ENCODE peak calls at places on chromosomes 1 and 21, in nine cellular contexts. Q, A, I, D, L, U, J, K and S are unnamed samples.

GRCh38 chr1:203187306-203188264 is 1.1 kb upstream of the CHI3L1 start:
- DNase-seq in Q (no peak), A (no peak), I (no peak), D (no peak), L (no peak), U (no peak), J (no peak), K (no peak), S (no peak)

GRCh38 chr1:30232288-30232899 is 491.0 kb downstream of the MATN1 start:
- DNase-seq in Q (no peak), A (no peak), I (no peak), D (no peak), L (no peak), U (no peak), J (no peak), K (peak), S (no peak)

GRCh38 chr1:74505889-74506288 is 6.5 kb downstream of the LRRC53 start:
- DNase-seq in Q (no peak), A (no peak), I (no peak), D (no peak), L (no peak), U (no peak), J (no peak), K (no peak), S (peak)

GRCh38 chr21:19553930-19554615 is 1150.5 kb upstream of the TMPRSS15 start:
- DNase-seq in Q (no peak), A (peak), I (no peak), D (no peak), L (no peak), U (no peak), J (no peak), K (no peak), S (no peak)

GRCh38 chr1:15426492-15427279 is 11.6 kb upstream of the CTRC start:
- DNase-seq in Q (no peak), A (peak), I (no peak), D (no peak), L (no peak), U (peak), J (no peak), K (no peak), S (no peak)

GRCh38 chr1:37561794-37562132 is 5.0 kb downstream of the DNALI1 start:
- DNase-seq in Q (no peak), A (peak), I (no peak), D (peak), L (no peak), U (no peak), J (no peak), K (peak), S (peak)

GRCh38 chr1:68384321-68384813 is 65.4 kb downstream of the RPE65 start:
- DNase-seq in Q (no peak), A (peak), I (no peak), D (no peak), L (peak), U (no peak), J (peak), K (peak), S (no peak)

GRCh38 chr1:2777428-2778219 is 23.9 kb downstream of the TTC34 start:
- DNase-seq in Q (peak), A (no peak), I (no peak), D (no peak), L (no peak), U (no peak), J (no peak), K (no peak), S (no peak)

GRCh38 chr1:32801096-32801713 is 16.0 kb downstream of the YARS1 start:
- DNase-seq in Q (no peak), A (peak), I (no peak), D (no peak), L (no peak), U (no peak), J (no peak), K (no peak), S (no peak)

GRCh38 chr1:43450251-43451070 is 3.3 kb downstream of the HYI start:
- DNase-seq in Q (no peak), A (no peak), I (no peak), D (no peak), L (no peak), U (no peak), J (no peak), K (no peak), S (no peak)

GRCh38 chr1:245094092-245094491 is 60.7 kb upstream of the KIF26B start:
- DNase-seq in Q (peak), A (no peak), I (no peak), D (no peak), L (no peak), U (no peak), J (no peak), K (no peak), S (no peak)

GRCh38 chr1:160522622-160523345 is at the start of gene SLAMF6:
- DNase-seq in Q (no peak), A (no peak), I (no peak), D (peak), L (no peak), U (no peak), J (no peak), K (peak), S (no peak)

GRCh38 chr1:177926201-177926600 is 43.7 kb downstream of the SEC16B start:
- DNase-seq in Q (no peak), A (no peak), I (no peak), D (no peak), L (no peak), U (no peak), J (no peak), K (no peak), S (no peak)

GRCh38 chr1:8992936-8993687 is 33.1 kb downstream of the SLC2A7 start:
- DNase-seq in Q (no peak), A (peak), I (no peak), D (no peak), L (no peak), U (no peak), J (no peak), K (no peak), S (no peak)

GRCh38 chr1:226816585-226816984 is 53.8 kb upstream of the PSEN2 start:
- DNase-seq in Q (no peak), A (peak), I (no peak), D (no peak), L (no peak), U (no peak), J (no peak), K (no peak), S (no peak)

GRCh38 chr1:229326601-229327000 is 16.2 kb downstream of the CCSAP start:
- DNase-seq in Q (no peak), A (no peak), I (no peak), D (no peak), L (no peak), U (no peak), J (no peak), K (no peak), S (no peak)

GRCh38 chr1:36231191-36231590 is 6.9 kb downstream of the THRAP3 start:
- DNase-seq in Q (no peak), A (no peak), I (no peak), D (no peak), L (no peak), U (peak), J (no peak), K (no peak), S (no peak)

GRCh38 chr1:233708416-233708815 is 94.5 kb downstream of the KCNK1 start:
- DNase-seq in Q (no peak), A (no peak), I (no peak), D (no peak), L (no peak), U (no peak), J (no peak), K (no peak), S (no peak)

GRCh38 chr1:77415585-77415984 is 133.8 kb downstream of the AK5 start:
- DNase-seq in Q (no peak), A (no peak), I (no peak), D (no peak), L (no peak), U (no peak), J (no peak), K (no peak), S (no peak)

GRCh38 chr1:57407941-57408340 is 15.9 kb downstream of the DAB1 start:
- DNase-seq in Q (no peak), A (no peak), I (no peak), D (no peak), L (no peak), U (no peak), J (no peak), K (no peak), S (no peak)

GRCh38 chr1:244052728-244053312 is 1.7 kb downstream of the ZBTB18 start:
- DNase-seq in Q (no peak), A (no peak), I (no peak), D (no peak), L (no peak), U (no peak), J (no peak), K (no peak), S (no peak)

GRCh38 chr1:65467536-65467935 is 47.1 kb downstream of the LEPR start:
- DNase-seq in Q (no peak), A (peak), I (peak), D (no peak), L (no peak), U (no peak), J (no peak), K (peak), S (peak)

GRCh38 chr21:43703068-43703880 is 15.7 kb upstream of the PDXK start:
- DNase-seq in Q (no peak), A (peak), I (peak), D (no peak), L (no peak), U (no peak), J (peak), K (no peak), S (no peak)

GRCh38 chr1:245458234-245458633 is 303.4 kb downstream of the KIF26B start:
- DNase-seq in Q (no peak), A (no peak), I (no peak), D (no peak), L (no peak), U (no peak), J (no peak), K (no peak), S (no peak)

GRCh38 chr1:53837924-53838653 is at the start of gene NDC1:
- DNase-seq in Q (peak), A (peak), I (peak), D (peak), L (peak), U (peak), J (peak), K (peak), S (peak)
- TF ChIP-seq CTCF in Q (peak), A (no peak), I (peak), D (no peak), L (no peak), U (no peak), J (no peak), K (no peak), S (no peak)

DNA sequence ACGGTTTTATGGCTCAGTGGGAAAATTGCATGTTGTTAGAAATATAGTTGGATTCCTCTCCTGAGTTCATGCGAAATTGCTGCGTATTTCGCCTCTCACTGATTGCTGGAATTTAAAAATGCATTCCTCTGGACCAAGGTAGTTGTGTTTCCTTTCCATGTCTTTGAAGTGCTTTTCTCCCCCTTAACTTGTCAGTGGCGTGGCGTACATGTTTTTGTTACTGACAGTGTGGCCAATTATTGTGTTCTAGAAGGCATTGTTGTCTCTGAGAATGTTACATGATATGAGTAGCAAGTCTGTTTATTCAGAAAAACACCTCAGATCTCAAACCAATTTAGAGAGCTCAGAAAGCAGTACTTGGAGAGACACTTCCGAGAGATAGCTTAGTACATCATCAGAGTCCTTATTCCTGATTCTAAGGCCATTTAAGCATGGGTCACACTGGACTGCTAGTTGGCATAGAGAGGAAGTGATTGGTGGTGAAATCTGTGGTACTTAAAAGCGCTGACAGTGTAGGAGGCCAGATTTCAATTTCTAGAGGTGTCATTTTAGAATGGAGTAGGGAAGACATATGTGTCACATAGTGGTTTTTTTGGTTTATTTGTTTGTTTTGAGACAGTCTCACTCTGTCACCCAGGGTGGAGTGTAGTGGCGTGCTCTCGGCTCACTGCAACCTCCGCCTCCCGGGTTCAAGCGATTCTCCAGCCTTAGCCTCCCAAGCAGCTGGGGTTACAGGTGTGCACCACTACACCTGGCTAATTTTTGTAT is 184.4 kb downstream of the RYR2 start:
- DNase-seq in Q (no peak), A (no peak), I (no peak), D (no peak), L (no peak), U (no peak), J (no peak), K (no peak), S (no peak)
- TF ChIP-seq CTCF in Q (no peak), A (no peak), I (no peak), D (no peak), L (no peak), U (no peak), J (no peak), K (no peak), S (no peak)

GRCh38 chr21:45011911-45012660 is 62.3 kb upstream of the ADARB1 start:
- DNase-seq in Q (no peak), A (peak), I (no peak), D (no peak), L (peak), U (no peak), J (peak), K (peak), S (peak)
- TF ChIP-seq CTCF in Q (peak), A (peak), I (peak), D (no peak), L (peak), U (no peak), J (no peak), K (no peak), S (no peak)

GRCh38 chr1:82517586-82517985 is 716.9 kb downstream of the ADGRL2 start:
- DNase-seq in Q (no peak), A (peak), I (peak), D (no peak), L (no peak), U (no peak), J (peak), K (no peak), S (peak)
- TF ChIP-seq CTCF in Q (peak), A (peak), I (no peak), D (no peak), L (no peak), U (no peak), J (no peak), K (no peak), S (no peak)

GRCh38 chr1:157862114-157863070 is 20.8 kb upstream of the CD5L start:
- DNase-seq in Q (no peak), A (no peak), I (no peak), D (no peak), L (no peak), U (no peak), J (no peak), K (no peak), S (no peak)
- TF ChIP-seq CTCF in Q (no peak), A (no peak), I (no peak), D (no peak), L (no peak), U (no peak), J (no peak), K (no peak), S (no peak)

GRCh38 chr1:234969011-234969441 is 159.6 kb downstream of the TOMM20 start:
- DNase-seq in Q (no peak), A (no peak), I (no peak), D (no peak), L (no peak), U (no peak), J (peak), K (no peak), S (no peak)

GRCh38 chr1:234970731-234971476 is 157.7 kb downstream of the TOMM20 start:
- DNase-seq in Q (peak), A (peak), I (no peak), D (no peak), L (peak), U (peak), J (peak), K (no peak), S (peak)

GRCh38 chr1:234968470-234968869 is 160.2 kb downstream of the TOMM20 start:
- DNase-seq in Q (no peak), A (no peak), I (no peak), D (no peak), L (no peak), U (no peak), J (peak), K (no peak), S (no peak)

GRCh38 chr1:234970371-234970730 is 158.3 kb downstream of the TOMM20 start:
- DNase-seq in Q (no peak), A (peak), I (no peak), D (no peak), L (no peak), U (no peak), J (no peak), K (no peak), S (no peak)

GRCh38 chr1:234969630-234970370 is 158.8 kb downstream of the TOMM20 start:
- DNase-seq in Q (peak), A (peak), I (peak), D (no peak), L (no peak), U (no peak), J (peak), K (peak), S (peak)
- TF ChIP-seq CTCF in Q (no peak), A (no peak), I (no peak), D (no peak), L (no peak), U (no peak), J (no peak), K (no peak), S (no peak)

GRCh38 chr1:63073530-63074306 is 248.6 kb upstream of the FOXD3 start:
- DNase-seq in Q (no peak), A (peak), I (no peak), D (no peak), L (no peak), U (no peak), J (no peak), K (no peak), S (peak)
- TF ChIP-seq CTCF in Q (no peak), A (peak), I (no peak), D (no peak), L (peak), U (no peak), J (no peak), K (no peak), S (no peak)

DNA sequence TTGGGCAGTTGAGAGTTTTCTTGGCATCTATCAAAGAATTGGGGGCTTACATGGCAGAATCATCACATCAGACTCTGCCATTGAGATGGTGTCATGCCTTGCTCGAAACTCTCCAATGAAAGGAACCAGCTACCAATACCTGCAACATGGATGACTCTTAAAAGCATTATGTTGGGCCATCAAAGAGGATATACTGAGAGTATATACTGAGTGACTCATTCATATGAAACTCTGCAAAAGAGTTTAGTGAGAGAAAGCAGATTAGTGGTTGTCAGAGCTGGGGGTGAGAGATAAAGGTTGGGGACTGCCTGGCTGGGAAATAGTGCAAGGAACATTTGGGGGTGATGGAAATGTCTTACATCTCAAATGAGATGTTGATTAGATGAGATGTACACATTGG is 14.7 kb upstream of the HMGB4 start:
- DNase-seq in Q (no peak), A (no peak), I (no peak), D (no peak), L (no peak), U (no peak), J (no peak), K (no peak), S (no peak)
- TF ChIP-seq CTCF in Q (no peak), A (no peak), I (no peak), D (no peak), L (no peak), U (no peak), J (no peak), K (no peak), S (no peak)